ENCODE peak calls at places on chromosomes 12 and 14, in six cellular contexts. N is A549; B is cardiac muscle cell; A is ovary; O is CD4-positive, alpha-beta memory T cell; K is neuronal stem cell. D is an unnamed sample. For H3K4me1, the result is how much of the 10 kb centered on the place peaks cover.

GRCh38 chr14:53663709-53664108 is 292.9 kb downstream of the BMP4 start:
- DNase-seq in N (peak), B (peak), A (no peak), O (no peak), K (peak), D (peak)

GRCh38 chr12:32444895-32445294 is 45.5 kb downstream of the FGD4 start:
- DNase-seq in N (no peak), B (peak), A (no peak), O (no peak), K (no peak), D (peak)

GRCh38 chr14:100732766-100733100 is 6.0 kb downstream of the DLK1 start:
- DNase-seq in N (no peak), B (no peak), A (no peak), O (no peak), K (no peak), D (no peak)

GRCh38 chr12:116537149-116537904 is 21.9 kb upstream of the MAP1LC3B2 start:
- DNase-seq in N (no peak), B (no peak), A (no peak), O (no peak), K (no peak), D (no peak)

GRCh38 chr14:76829650-76830421 is 3.6 kb downstream of the LRRC74A start:
- DNase-seq in N (no peak), B (peak), A (no peak), O (no peak), K (no peak), D (no peak)

GRCh38 chr12:43969882-43970281 is 134.0 kb downstream of the TMEM117 start:
- DNase-seq in N (no peak), B (peak), A (no peak), O (no peak), K (no peak), D (no peak)

GRCh38 chr12:78804262-78804661 is 60.3 kb upstream of the SYT1 start:
- DNase-seq in N (no peak), B (no peak), A (no peak), O (no peak), K (no peak), D (no peak)

GRCh38 chr14:85024931-85025330 is 505.0 kb upstream of the FLRT2 start:
- DNase-seq in N (no peak), B (peak), A (no peak), O (no peak), K (no peak), D (peak)

GRCh38 chr12:131825146-131825892 is 2.9 kb upstream of the MMP17 start:
- DNase-seq in N (no peak), B (peak), A (no peak), O (no peak), K (no peak), D (no peak)

GRCh38 chr14:73935666-73936065 is 14.2 kb downstream of the FAM161B start:
- DNase-seq in N (peak), B (peak), A (no peak), O (peak), K (no peak), D (peak)

GRCh38 chr12:30548203-30548602 is 147.5 kb downstream of the IPO8 start:
- DNase-seq in N (no peak), B (no peak), A (no peak), O (no peak), K (no peak), D (no peak)

GRCh38 chr14:78967111-78967809 is 797.1 kb downstream of the NRXN3 start:
- DNase-seq in N (no peak), B (peak), A (no peak), O (no peak), K (no peak), D (no peak)

GRCh38 chr12:42473130-42473529 is 116.4 kb downstream of the PRICKLE1 start:
- DNase-seq in N (no peak), B (peak), A (no peak), O (no peak), K (no peak), D (no peak)

GRCh38 chr14:42378274-42378673 is 771.6 kb downstream of the LRFN5 start:
- DNase-seq in N (no peak), B (no peak), A (no peak), O (no peak), K (no peak), D (no peak)

GRCh38 chr12:17577405-17577804 is 512.6 kb downstream of the RERGL start:
- DNase-seq in N (no peak), B (no peak), A (no peak), O (no peak), K (no peak), D (no peak)

GRCh38 chr12:128791395-128792322 is 32.1 kb downstream of the SLC15A4 start:
- DNase-seq in N (no peak), B (no peak), A (no peak), O (no peak), K (no peak), D (no peak)

GRCh38 chr12:8742501-8742900 is 44.7 kb downstream of the RIMKLB start:
- DNase-seq in N (no peak), B (peak), A (no peak), O (no peak), K (no peak), D (no peak)

GRCh38 chr14:21866479-21866878 is 192.9 kb upstream of the OR4E1 start:
- DNase-seq in N (no peak), B (peak), A (no peak), O (no peak), K (no peak), D (no peak)

GRCh38 chr14:68576496-68577244 is 216.2 kb downstream of the ZFP36L1 start:
- DNase-seq in N (peak), B (peak), A (no peak), O (no peak), K (no peak), D (no peak)

GRCh38 chr12:131132118-131132892 is 178.6 kb downstream of the ADGRD1 start:
- DNase-seq in N (peak), B (peak), A (peak), O (peak), K (peak), D (peak)

GRCh38 chr14:99190696-99191662 is 81.0 kb downstream of the BCL11B start:
- DNase-seq in N (no peak), B (no peak), A (no peak), O (peak), K (no peak), D (peak)

GRCh38 chr14:100147181-100147631 is 12.2 kb downstream of the DEGS2 start:
- DNase-seq in N (no peak), B (no peak), A (no peak), O (peak), K (no peak), D (no peak)

GRCh38 chr12:122665349-122665748 is 37.8 kb downstream of the HCAR2 start:
- DNase-seq in N (no peak), B (no peak), A (no peak), O (no peak), K (no peak), D (no peak)

GRCh38 chr14:73740921-73741326 is 26.7 kb upstream of the PNMA1 start:
- DNase-seq in N (no peak), B (peak), A (peak), O (no peak), K (no peak), D (no peak)

GRCh38 chr12:52721838-52722470 is 18.6 kb upstream of the KRT77 start:
- DNase-seq in N (no peak), B (no peak), A (no peak), O (no peak), K (no peak), D (no peak)

GRCh38 chr14:52090936-52091335 is 22.1 kb upstream of the NID2 start:
- DNase-seq in N (no peak), B (no peak), A (no peak), O (no peak), K (no peak), D (no peak)

GRCh38 chr12:29610473-29611174 is 113.1 kb upstream of the OVCH1 start:
- DNase-seq in N (no peak), B (peak), A (no peak), O (no peak), K (no peak), D (peak)

GRCh38 chr12:15118946-15119345 is 102.3 kb downstream of the RERG start:
- DNase-seq in N (no peak), B (no peak), A (no peak), O (no peak), K (no peak), D (no peak)

GRCh38 chr12:101647711-101648110 is 49.7 kb upstream of the CHPT1 start:
- DNase-seq in N (no peak), B (no peak), A (no peak), O (no peak), K (no peak), D (no peak)

GRCh38 chr12:101648195-101648594 is 49.2 kb upstream of the CHPT1 start:
- DNase-seq in N (no peak), B (no peak), A (no peak), O (no peak), K (no peak), D (no peak)

GRCh38 chr12:101637936-101638335 is 43.2 kb downstream of the MYBPC1 start:
- DNase-seq in N (no peak), B (no peak), A (no peak), O (no peak), K (no peak), D (no peak)

DNA sequence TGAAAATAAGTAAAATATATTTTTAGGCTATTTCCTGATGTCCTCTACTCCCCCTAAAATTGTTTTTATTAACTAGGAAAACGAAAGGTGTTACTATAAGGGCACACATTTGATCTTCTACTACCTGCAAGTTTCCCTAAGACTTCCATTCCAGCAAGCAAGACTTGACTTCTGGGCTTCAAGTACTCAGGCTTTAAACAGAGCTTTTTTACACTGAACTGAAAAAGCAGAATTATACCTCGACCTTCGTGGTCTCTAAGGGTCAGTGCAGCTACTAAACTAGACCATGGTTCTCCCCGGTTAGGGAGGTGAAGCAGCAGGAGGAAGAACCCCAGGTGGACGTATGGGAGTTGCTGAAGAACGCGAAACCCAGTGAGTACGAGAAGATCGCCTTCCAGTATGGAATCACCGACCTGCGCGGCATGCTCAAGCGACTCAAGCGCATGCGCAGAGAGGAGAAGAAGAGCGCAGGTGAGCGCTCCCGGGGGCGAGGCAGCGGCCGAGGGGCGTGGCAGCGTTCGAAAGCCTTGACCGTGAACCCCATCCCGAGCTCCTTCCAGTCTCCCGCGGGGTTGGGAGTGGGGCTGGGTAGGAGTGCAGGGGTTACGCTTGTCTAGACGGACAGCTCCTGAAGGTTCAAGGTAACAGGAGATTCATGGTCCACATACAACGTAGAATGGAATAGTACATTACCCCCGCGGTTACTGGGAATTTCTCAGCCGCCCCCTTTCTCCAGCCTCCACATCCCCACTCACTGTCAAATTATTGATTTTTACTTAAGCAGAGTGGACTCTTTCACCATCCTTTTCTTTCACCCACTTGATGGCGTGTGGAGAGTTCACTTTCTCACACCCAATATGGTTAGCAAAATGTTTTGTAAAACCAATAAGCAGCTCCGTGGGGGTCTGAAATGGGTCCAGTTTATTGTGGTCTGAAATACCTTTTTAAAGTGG is 47.6 kb downstream of the MYBPC1 start:
- DNase-seq in N (no peak), B (no peak), A (no peak), O (no peak), K (peak), D (no peak)
- H3K4me3 ChIP-seq in N (peak), B (peak), A (no peak), O (no peak), K (no peak), D (no peak)

DNA sequence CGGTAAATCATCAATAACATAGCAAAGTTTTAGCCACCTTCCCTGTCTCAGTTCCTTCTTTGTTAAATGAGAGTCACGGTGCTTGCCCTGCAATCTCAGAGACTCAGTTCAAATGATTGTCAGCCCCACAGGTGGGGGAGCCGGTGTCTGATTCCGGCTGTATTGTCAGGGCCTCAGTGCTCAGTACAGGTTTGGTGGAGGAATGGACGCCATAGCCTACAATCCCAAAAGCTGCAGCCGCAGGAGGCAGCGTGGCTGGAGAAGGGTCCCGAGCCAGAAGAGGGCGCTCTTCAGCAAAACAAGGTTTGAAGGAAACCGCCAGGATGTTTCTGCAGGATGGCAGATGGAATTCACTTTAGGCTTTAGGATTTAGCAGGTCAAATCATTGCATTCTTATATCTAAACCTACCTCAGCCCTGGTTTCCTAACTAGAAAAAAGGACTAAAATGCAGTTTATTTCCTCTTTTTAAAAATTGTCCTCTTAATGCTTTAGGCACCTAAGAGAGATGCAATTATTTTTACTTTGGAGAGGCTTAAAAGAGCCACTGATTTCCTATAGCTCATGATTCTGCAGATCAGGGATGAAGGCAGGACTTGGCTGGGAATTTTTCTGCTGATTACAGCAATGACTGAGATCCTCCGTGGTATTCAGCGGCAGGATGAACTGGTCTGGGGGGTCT is 29.2 kb downstream of the FOS start:
- DNase-seq in N (peak), B (peak), A (peak), O (peak), K (peak), D (peak)
- H3K4me1 ChIP-seq in N (under half), B (under half), A (under half), O (under half), K (under half), D (under half)

DNA sequence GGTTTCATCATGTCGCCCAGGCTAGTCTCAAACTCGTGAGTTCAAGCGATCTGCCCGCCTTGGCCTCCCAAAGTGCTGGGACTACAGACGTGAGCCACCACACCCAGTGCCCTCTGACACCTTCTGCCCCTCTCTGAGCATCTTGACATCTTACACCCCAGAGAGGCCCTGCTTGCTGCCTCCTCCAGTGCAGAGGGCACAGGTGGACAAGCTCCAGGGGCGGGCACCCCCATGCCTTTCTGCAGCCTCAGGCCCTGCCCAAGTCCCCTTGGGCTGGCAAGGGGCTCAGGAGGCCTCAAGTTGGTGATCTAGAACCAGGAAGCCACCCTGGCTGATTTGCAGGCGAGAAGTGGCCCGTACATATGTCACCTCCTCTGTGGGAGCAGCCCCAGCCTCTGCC is 11.2 kb upstream of the SH2B3 start:
- DNase-seq in N (no peak), B (no peak), A (no peak), O (no peak), K (no peak), D (no peak)
- H3K4me3 ChIP-seq in N (no peak), B (no peak), A (no peak), O (no peak), K (no peak), D (no peak)

DNA sequence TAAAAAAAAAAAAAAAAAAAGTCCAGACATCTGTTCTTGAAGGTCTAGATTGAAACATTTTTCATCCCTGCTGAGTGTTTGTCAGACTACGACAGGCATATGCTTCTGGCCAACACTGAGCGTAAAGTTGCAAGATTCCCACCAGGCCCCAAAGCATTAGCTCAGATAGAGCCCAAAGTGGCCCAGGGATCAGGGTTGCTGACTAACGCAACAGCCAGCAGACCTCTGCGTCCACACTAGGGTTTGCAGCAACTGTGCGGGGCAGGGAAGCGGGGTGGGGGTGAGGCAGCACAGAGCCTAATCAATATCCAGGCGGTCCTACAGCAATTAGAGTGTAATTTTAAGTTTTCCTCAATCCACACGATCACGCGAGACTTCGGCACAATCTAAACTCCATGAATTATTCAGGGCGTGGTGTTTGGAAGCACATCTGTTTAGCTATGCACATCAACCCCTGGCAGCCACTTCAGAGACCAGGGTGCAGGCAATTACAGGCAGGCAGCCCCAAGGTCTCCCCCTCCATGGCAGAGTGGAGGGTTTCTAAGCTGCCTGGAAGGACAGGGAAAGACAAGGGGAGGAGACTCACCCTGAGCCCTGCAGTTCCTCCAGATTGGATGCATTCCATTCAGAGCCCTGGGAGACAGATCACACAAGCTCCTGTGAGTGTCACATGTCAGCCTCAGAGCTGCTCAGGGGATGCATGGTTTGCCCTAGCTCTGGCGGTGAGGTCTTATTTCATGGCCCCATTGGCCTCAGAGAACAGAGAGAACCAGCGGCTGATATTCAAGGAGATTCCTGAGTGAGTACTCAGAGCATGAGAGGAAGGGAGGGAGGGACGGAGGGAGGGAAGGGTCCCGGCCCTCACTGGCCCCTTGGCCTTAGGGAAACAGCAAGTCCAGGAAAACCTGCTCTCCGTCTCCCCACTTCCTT is 55.4 kb downstream of the SSH1 start:
- DNase-seq in N (no peak), B (peak), A (peak), O (no peak), K (peak), D (no peak)
- H3K4me1 ChIP-seq in N (under half), B (half or more), A (under half), O (under half), K (under half), D (under half)

DNA sequence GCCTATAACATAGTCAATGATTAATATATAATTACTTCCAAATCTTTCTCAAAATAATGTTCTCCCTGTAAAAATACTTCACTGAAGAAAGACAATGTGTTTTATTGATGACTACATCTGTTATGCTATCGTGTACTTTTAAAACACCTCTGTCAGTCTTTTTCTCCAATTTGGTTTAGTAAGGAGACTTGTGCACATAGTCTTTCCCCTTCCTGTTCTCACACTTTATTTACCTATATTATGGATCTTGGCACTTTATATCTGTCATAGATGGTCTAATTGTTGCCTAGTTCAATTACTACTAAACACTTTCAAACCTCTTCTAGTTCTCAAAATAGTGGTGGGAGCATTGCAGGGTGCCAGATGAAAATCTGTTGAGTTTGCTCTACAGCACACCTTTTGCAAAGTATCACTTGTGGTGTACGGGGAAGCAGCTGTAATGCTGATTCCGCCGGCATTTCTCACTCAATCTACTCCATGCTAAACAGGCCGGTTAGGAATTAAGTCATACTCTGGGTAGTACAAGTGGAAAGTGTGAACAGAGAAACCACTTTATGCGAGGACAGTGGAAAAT is 1.1 kb upstream of the INSM2 start:
- DNase-seq in N (no peak), B (no peak), A (no peak), O (no peak), K (no peak), D (no peak)
- H3K4me3 ChIP-seq in N (peak), B (peak), A (no peak), O (peak), K (peak), D (peak)

GRCh38 chr14:103386632-103387329 is 1.6 kb downstream of the MARK3 start:
- DNase-seq in N (no peak), B (no peak), A (no peak), O (no peak), K (no peak), D (peak)
- H3K4me1 ChIP-seq in N (under half), B (under half), A (under half), O (under half), K (under half), D (under half)